ENCODE peak calls at places on chromosome 9, in six cellular contexts. A is cardiac fibroblast, E is adrenal gland, Y is dorsolateral prefrontal cortex, P is lower leg skin, G is WERI-Rb-1. H is an unnamed sample.

GRCh38 chr9:2159521-2160417 is 144.6 kb downstream of the SMARCA2 start:
- DNase-seq in P (no peak), E (no peak), G (no peak), A (peak), Y (no peak), H (no peak)

GRCh38 chr9:72276429-72276828 is 88.6 kb downstream of the ZFAND5 start:
- DNase-seq in G (no peak), A (no peak), Y (no peak), P (no peak), E (no peak), H (no peak)

GRCh38 chr9:13529321-13530104 is 250.0 kb upstream of the MPDZ start:
- DNase-seq in Y (no peak), E (no peak), P (no peak), A (peak), G (peak), H (no peak)

GRCh38 chr9:27967236-27967635 is 394.0 kb upstream of the C9orf72 start:
- DNase-seq in E (no peak), G (no peak), Y (no peak), P (no peak), A (no peak), H (no peak)

GRCh38 chr9:79489241-79490000 is 82.3 kb upstream of the TLE4 start:
- DNase-seq in P (no peak), E (no peak), G (no peak), A (peak), Y (peak), H (no peak)

GRCh38 chr9:126327016-126327749 is 554 bp downstream of the MVB12B start:
- DNase-seq in E (no peak), P (peak), A (no peak), Y (peak), G (peak), H (no peak)

GRCh38 chr9:105921057-105921721 is 226.8 kb downstream of the TMEM38B start:
- DNase-seq in G (no peak), A (no peak), E (no peak), P (no peak), Y (no peak), H (no peak)

GRCh38 chr9:102985162-102985900 is 9.8 kb upstream of the CYLC2 start:
- DNase-seq in G (peak), Y (no peak), P (no peak), E (no peak), A (no peak), H (no peak)

DNA sequence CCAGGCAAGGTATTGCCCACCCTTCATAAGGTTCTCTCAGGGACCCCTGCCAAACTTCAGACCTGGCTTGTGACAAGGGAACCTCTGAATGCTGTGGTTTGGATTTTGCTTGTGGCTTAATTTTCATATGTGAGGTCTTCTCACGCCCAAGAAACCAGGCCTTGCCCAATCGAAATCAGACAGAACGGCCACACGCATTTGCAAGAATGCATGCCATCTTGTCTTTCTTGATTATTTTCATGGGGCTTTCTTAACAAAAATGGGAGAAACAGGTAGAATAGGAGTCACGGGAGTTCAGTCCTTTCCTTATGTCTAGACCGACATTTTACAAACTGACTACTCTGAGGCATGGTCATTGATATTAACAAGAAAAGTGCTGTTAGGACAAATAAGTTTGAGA is 170.2 kb upstream of the PAPPA start:
- DNase-seq in P (no peak), Y (no peak), A (no peak), G (no peak), E (no peak), H (no peak)
- TF ChIP-seq CTCF in P (no peak), Y (no peak), A (no peak), G (no peak), E (no peak), H (no peak)

DNA sequence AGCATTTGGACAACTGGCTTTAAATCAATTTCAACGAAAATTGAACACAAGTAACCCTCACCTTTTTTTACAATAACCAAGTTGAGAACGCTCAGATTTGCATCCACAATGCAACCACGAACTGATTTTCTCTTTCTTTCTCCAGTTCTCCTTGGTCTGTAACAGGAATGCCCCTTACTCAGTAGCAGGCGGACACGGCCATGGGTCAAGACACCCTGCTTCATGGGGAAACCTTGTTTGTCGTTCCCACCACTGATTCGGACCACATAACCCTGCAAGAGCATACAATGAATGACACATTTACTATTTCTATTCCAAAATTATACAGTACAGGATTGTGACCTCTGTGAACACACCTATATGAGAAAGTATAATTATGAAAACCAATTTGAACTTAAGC is 1.4 kb downstream of the RPS6 start:
- DNase-seq in A (no peak), P (no peak), Y (no peak), E (no peak), G (no peak), H (no peak)
- H3K4me3 ChIP-seq in A (peak), P (no peak), Y (peak), E (peak), G (peak), H (no peak)

GRCh38 chr9:128420651-128421473 is at the start of gene CERCAM:
- DNase-seq in E (peak), A (peak), Y (peak), P (peak), G (peak), H (peak)
- TF ChIP-seq CTCF in E (no peak), A (no peak), Y (no peak), P (no peak), G (peak), H (no peak)

GRCh38 chr9:75903785-75904360 is 13.4 kb downstream of the PCSK5 start:
- DNase-seq in P (no peak), E (peak), G (no peak), Y (no peak), A (peak), H (peak)
- H3K4me3 ChIP-seq in P (no peak), E (peak), G (no peak), Y (no peak), A (no peak), H (no peak)

DNA sequence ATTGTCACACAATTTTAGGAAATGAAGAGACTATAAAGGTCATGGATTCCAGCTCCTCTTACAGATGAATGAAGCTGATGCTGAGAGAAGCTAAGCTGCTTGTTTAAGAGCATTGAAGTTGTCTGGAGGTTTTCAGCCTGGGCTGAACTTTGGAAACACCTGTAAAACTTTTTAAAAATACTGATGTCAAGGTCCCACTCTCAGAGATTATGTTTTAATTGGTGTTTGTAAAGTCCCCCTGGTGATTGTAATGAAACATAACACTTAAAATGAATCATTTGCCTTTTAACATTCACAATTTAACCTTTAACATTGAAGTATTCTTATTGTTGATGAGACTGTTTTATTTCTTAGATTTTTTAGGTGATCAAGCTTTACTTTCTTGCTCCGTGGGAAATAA is 16.4 kb downstream of the RAD23B start:
- DNase-seq in G (no peak), P (no peak), Y (no peak), E (no peak), A (peak), H (no peak)
- TF ChIP-seq CTCF in G (no peak), P (no peak), Y (no peak), E (no peak), A (peak), H (no peak)

H was measured in uterus.